ENCODE peak calls at places on chromosome 12, in ten cellular contexts. W is ELR, E is SK-MEL-5, K is foreskin fibroblast, V is cardiac muscle cell, Q is fibroblast of the aortic adventitia, R is HFFc6, T is PC-9, C is T-helper 17 cell, I is lower leg skin. Y is an unnamed sample.
A peak's percentile ranks its signal among the peaks of the same experiment; 100 is the strongest.

GRCh38 chr12:18090093-18090492 is at the start of gene RERGL:
- DNase-seq in W (no peak), E (no peak), K (no peak), V (no peak), Q (no peak), R (no peak), T (no peak), C (no peak), I (no peak), Y (no peak)

GRCh38 chr12:28367326-28367725 is 177.1 kb downstream of the CCDC91 start:
- DNase-seq in W (no peak), E (no peak), K (no peak), V (no peak), Q (no peak), R (no peak), T (no peak), C (no peak), I (no peak), Y (no peak)

GRCh38 chr12:99281277-99281676 is 366.3 kb upstream of the GARIN6 start:
- DNase-seq in W (no peak), E (peak; percentile 36), K (no peak), V (no peak), Q (no peak), R (no peak), T (no peak), C (no peak), I (no peak), Y (no peak)

GRCh38 chr12:89517648-89518047 is 6.9 kb downstream of the GALNT4 start:
- DNase-seq in W (no peak), E (no peak), K (no peak), V (no peak), Q (no peak), R (no peak), T (no peak), C (no peak), I (no peak), Y (no peak)

GRCh38 chr12:13144266-13144828 is 40.9 kb upstream of the GSG1 start:
- DNase-seq in W (no peak), E (no peak), K (no peak), V (no peak), Q (no peak), R (no peak), T (no peak), C (no peak), I (no peak), Y (no peak)

GRCh38 chr12:47776471-47777143 is 3.6 kb downstream of the SLC48A1 start:
- DNase-seq in W (peak; percentile 33), E (no peak), K (no peak), V (peak; percentile 69), Q (peak; percentile 74), R (peak; percentile 33), T (no peak), C (no peak), I (no peak), Y (peak; percentile 67)

GRCh38 chr12:9130244-9130643 is 14.5 kb upstream of the A2M start:
- DNase-seq in W (no peak), E (no peak), K (no peak), V (no peak), Q (no peak), R (no peak), T (no peak), C (no peak), I (no peak), Y (no peak)

GRCh38 chr12:68233498-68233897 is 7.9 kb upstream of the IL26 start:
- DNase-seq in W (no peak), E (no peak), K (no peak), V (no peak), Q (no peak), R (no peak), T (no peak), C (no peak), I (no peak), Y (no peak)

GRCh38 chr12:8687846-8688601 is 9.8 kb upstream of the RIMKLB start:
- DNase-seq in W (peak; percentile 64), E (peak; percentile 93), K (peak; percentile 62), V (peak; percentile 90), Q (peak; percentile 95), R (peak; percentile 69), T (peak; percentile 59), C (no peak), I (no peak), Y (peak; percentile 94)

GRCh38 chr12:25615119-25615518 is 62.0 kb upstream of the LMNTD1 start:
- DNase-seq in W (peak; percentile 80), E (peak; percentile 69), K (peak; percentile 95), V (peak; percentile 80), Q (peak; percentile 90), R (peak; percentile 76), T (peak; percentile 54), C (no peak), I (no peak), Y (no peak)

GRCh38 chr12:3837049-3837448 is 36.1 kb downstream of the PARP11 start:
- DNase-seq in W (no peak), E (no peak), K (no peak), V (no peak), Q (no peak), R (no peak), T (no peak), C (no peak), I (no peak), Y (no peak)

GRCh38 chr12:62627181-62627580 is 160.6 kb downstream of the MON2 start:
- DNase-seq in W (no peak), E (no peak), K (no peak), V (no peak), Q (no peak), R (no peak), T (no peak), C (no peak), I (no peak), Y (no peak)

GRCh38 chr12:95240556-95240955 is 22.9 kb downstream of the VEZT start:
- DNase-seq in W (no peak), E (no peak), K (no peak), V (no peak), Q (no peak), R (no peak), T (no peak), C (no peak), I (no peak), Y (no peak)

GRCh38 chr12:15580431-15580830 is 208.8 kb downstream of the EPS8 start:
- DNase-seq in W (no peak), E (no peak), K (no peak), V (no peak), Q (no peak), R (no peak), T (no peak), C (no peak), I (no peak), Y (no peak)

GRCh38 chr12:110754101-110754793 is 11.6 kb upstream of the PPP1CC start:
- DNase-seq in W (no peak), E (no peak), K (no peak), V (peak; percentile 51), Q (peak; percentile 21), R (no peak), T (no peak), C (no peak), I (no peak), Y (peak; percentile 72)

GRCh38 chr12:5456906-5457305 is 25.0 kb downstream of the NTF3 start:
- DNase-seq in W (peak; percentile 73), E (no peak), K (peak; percentile 28), V (peak; percentile 77), Q (peak; percentile 32), R (peak; percentile 73), T (no peak), C (no peak), I (no peak), Y (no peak)

GRCh38 chr12:50103767-50104321 is at the start of gene GPD1:
- DNase-seq in W (peak; percentile 57), E (peak; percentile 48), K (no peak), V (peak; percentile 54), Q (peak; percentile 34), R (no peak), T (no peak), C (no peak), I (no peak), Y (peak; percentile 82)

GRCh38 chr12:109735825-109736551 is 22.4 kb downstream of the FAM222A start:
- DNase-seq in W (no peak), E (no peak), K (no peak), V (no peak), Q (no peak), R (no peak), T (no peak), C (peak; percentile 1), I (no peak), Y (peak; percentile 46)

GRCh38 chr12:2051700-2052625 is 824 bp upstream of the CACNA1C start:
- DNase-seq in W (no peak), E (no peak), K (no peak), V (peak; percentile 13), Q (peak; percentile 19), R (no peak), T (no peak), C (no peak), I (no peak), Y (no peak)

GRCh38 chr12:104627231-104627974 is 170.7 kb downstream of the CHST11 start:
- DNase-seq in W (no peak), E (no peak), K (no peak), V (no peak), Q (no peak), R (no peak), T (no peak), C (no peak), I (no peak), Y (no peak)

GRCh38 chr12:128079476-128079875 is 187.5 kb upstream of the TMEM132C start:
- DNase-seq in W (no peak), E (no peak), K (no peak), V (no peak), Q (no peak), R (no peak), T (no peak), C (no peak), I (no peak), Y (no peak)

GRCh38 chr12:57214398-57214781 is 2.2 kb upstream of the NXPH4 start:
- DNase-seq in W (peak; percentile 75), E (peak; percentile 80), K (no peak), V (peak; percentile 60), Q (peak; percentile 57), R (peak; percentile 23), T (no peak), C (peak; percentile 51), I (no peak), Y (no peak)

GRCh38 chr12:113359133-113359938 is 949 bp downstream of the PLBD2 start:
- DNase-seq in W (peak; percentile 30), E (no peak), K (peak; percentile 47), V (peak; percentile 53), Q (peak; percentile 56), R (peak; percentile 25), T (no peak), C (no peak), I (peak; percentile 30), Y (peak; percentile 80)

GRCh38 chr12:86572455-86572854 is 316.3 kb upstream of the MGAT4C start:
- DNase-seq in W (no peak), E (no peak), K (no peak), V (no peak), Q (no peak), R (no peak), T (no peak), C (no peak), I (no peak), Y (no peak)

GRCh38 chr12:93818488-93819047 is 141.4 kb downstream of the CRADD start:
- DNase-seq in W (no peak), E (no peak), K (no peak), V (no peak), Q (no peak), R (no peak), T (no peak), C (no peak), I (no peak), Y (no peak)

GRCh38 chr12:121946313-121947025 is 28.1 kb downstream of the CFAP251 start:
- DNase-seq in W (no peak), E (no peak), K (no peak), V (no peak), Q (no peak), R (no peak), T (no peak), C (no peak), I (no peak), Y (no peak)

GRCh38 chr12:102917026-102917787 is at the start of gene PAH:
- DNase-seq in W (no peak), E (peak; percentile 19), K (no peak), V (no peak), Q (no peak), R (no peak), T (no peak), C (no peak), I (no peak), Y (no peak)

GRCh38 chr12:11433664-11434063 is 38.3 kb upstream of the PRB2 start:
- DNase-seq in W (no peak), E (no peak), K (no peak), V (no peak), Q (no peak), R (no peak), T (no peak), C (no peak), I (no peak), Y (no peak)